ENCODE peak calls at places on chromosomes 16 and 17, in ten cellular contexts. H is HS-5; J is GM12878; O is hypothalamus; Z is 8988T; B is heart right ventricle; R is KBM-7; N is upper lobe of left lung; Q is stimulated activated CD8-positive, alpha-beta memory T cell treated with anti-CD3 and anti-CD28 coated beads, Interleukin-15, amount 100 ng/mL, for 24 hours; W is HT-29. G is an unnamed sample.

GRCh38 chr17:64786337-64786736 is 124.2 kb upstream of the SMURF2 start:
- DNase-seq in W (peak), H (no peak), N (no peak), J (no peak), R (no peak), O (no peak), Q (no peak), Z (no peak), B (no peak), G (no peak)

GRCh38 chr16:68272501-68273209 is 8.3 kb downstream of the SLC7A6 start:
- DNase-seq in O (no peak), J (no peak), H (no peak), B (no peak), W (no peak), R (no peak), Z (no peak), N (peak), Q (no peak), G (no peak)

GRCh38 chr16:700684-701584 is 4.7 kb downstream of the FBXL16 start:
- DNase-seq in O (no peak), H (no peak), W (no peak), J (no peak), N (no peak), R (no peak), B (no peak), Z (no peak), Q (peak), G (peak)

GRCh38 chr17:2011421-2012371 is 13.4 kb downstream of the RTN4RL1 start:
- DNase-seq in R (peak), Q (no peak), Z (no peak), O (no peak), B (no peak), N (peak), J (no peak), W (peak), H (no peak), G (no peak)

GRCh38 chr17:39225974-39226683 is 384 bp upstream of the STAC2 start:
- DNase-seq in Q (no peak), B (peak), J (no peak), O (no peak), R (peak), N (no peak), W (no peak), Z (no peak), H (no peak), G (peak)

GRCh38 chr16:70252355-70252988 is 732 bp upstream of the EXOSC6 start:
- DNase-seq in N (no peak), J (no peak), Z (peak), W (peak), B (no peak), H (no peak), Q (no peak), O (no peak), R (peak), G (peak)

GRCh38 chr17:41799366-41799765 is 12.4 kb downstream of the P3H4 start:
- DNase-seq in H (no peak), J (no peak), B (no peak), W (no peak), Q (no peak), N (no peak), Z (no peak), O (no peak), R (no peak), G (no peak)

GRCh38 chr16:77896357-77896972 is 108.1 kb downstream of the VAT1L start:
- DNase-seq in B (no peak), O (no peak), H (no peak), R (peak), W (no peak), Z (no peak), Q (no peak), J (no peak), N (no peak), G (no peak)

GRCh38 chr16:25699069-25699468 is 7.3 kb downstream of the HS3ST4 start:
- DNase-seq in Q (no peak), W (no peak), B (no peak), Z (no peak), O (no peak), N (no peak), R (no peak), J (no peak), H (no peak), G (no peak)

GRCh38 chr17:80860101-80860671 is 131.5 kb upstream of the CHMP6 start:
- DNase-seq in N (no peak), J (no peak), Q (no peak), R (no peak), H (no peak), B (no peak), W (no peak), O (no peak), Z (no peak), G (no peak)

GRCh38 chr17:61395409-61395982 is 4.1 kb upstream of the TBX2 start:
- DNase-seq in Q (no peak), W (no peak), N (no peak), Z (no peak), R (no peak), O (no peak), B (no peak), J (no peak), H (no peak), G (no peak)

GRCh38 chr17:16419074-16419928 is 3.9 kb downstream of the TRPV2 start:
- DNase-seq in J (peak), R (peak), Z (peak), N (no peak), W (peak), Q (no peak), O (no peak), H (peak), B (no peak), G (no peak)

GRCh38 chr16:66894948-66895696 is 14.8 kb downstream of the PDP2 start:
- DNase-seq in W (peak), R (peak), Q (peak), H (peak), Z (peak), B (peak), N (peak), J (no peak), O (peak), G (peak)

GRCh38 chr17:15436399-15437369 is 30.7 kb downstream of the CDRT4 start:
- DNase-seq in J (no peak), N (peak), R (peak), O (peak), H (no peak), W (peak), Q (no peak), B (peak), Z (peak), G (no peak)